ENCODE peak calls at places on chromosomes 13 and 19, in five cellular contexts. W is transverse colon, P is heart left ventricle, R is HCT116, X is esophagus squamous epithelium. J is an unnamed sample.

GRCh38 chr19:1847684-1848398 is 442 bp downstream of the REXO1 start:
- DNase-seq in X (no peak), R (no peak), P (peak; percentile 68), W (peak; percentile 61), J (peak; percentile 90)

GRCh38 chr13:110957931-110958330 is 43.1 kb upstream of the ANKRD10 start:
- DNase-seq in X (no peak), R (no peak), W (no peak), P (no peak), J (no peak)

GRCh38 chr13:59391696-59392095 is 772.0 kb downstream of the DIAPH3 start:
- DNase-seq in X (no peak), P (no peak), W (peak; percentile 49), R (peak; percentile 16), J (no peak)

GRCh38 chr13:49958321-49958720 is 22.2 kb upstream of the SPRYD7 start:
- DNase-seq in W (no peak), P (no peak), X (no peak), R (no peak), J (no peak)

GRCh38 chr13:26951581-26952177 is 191.1 kb upstream of the GPR12 start:
- DNase-seq in R (no peak), P (no peak), W (peak; percentile 87), X (no peak), J (no peak)

GRCh38 chr19:45340232-45340898 is at the start of gene KLC3:
- DNase-seq in P (no peak), R (peak; percentile 27), X (no peak), W (peak; percentile 61), J (peak; percentile 68)

GRCh38 chr13:30846311-30846710 is 59.8 kb upstream of the MEDAG start:
- DNase-seq in R (no peak), P (no peak), W (no peak), X (no peak), J (no peak)

GRCh38 chr13:67416047-67416925 is 186.2 kb upstream of the PCDH9 start:
- DNase-seq in P (peak; percentile 58), X (no peak), R (no peak), W (no peak), J (no peak)

GRCh38 chr19:46176116-46176860 is 28.2 kb downstream of the IGFL2 start:
- DNase-seq in W (no peak), R (no peak), P (no peak), X (no peak), J (no peak)

GRCh38 chr19:10896851-10897526 is 25.6 kb downstream of the CARM1 start:
- DNase-seq in P (no peak), W (no peak), X (no peak), R (no peak), J (no peak)

GRCh38 chr13:45464141-45464686 is 525 bp upstream of the COG3 start:
- DNase-seq in P (no peak), W (peak; percentile 11), X (no peak), R (no peak), J (peak; percentile 80)

GRCh38 chr13:45468676-45469075 is 3.9 kb downstream of the COG3 start:
- DNase-seq in X (no peak), R (no peak), P (no peak), W (peak; percentile 20), J (no peak)

GRCh38 chr13:45466359-45466758 is 1.6 kb downstream of the COG3 start:
- DNase-seq in X (no peak), P (no peak), W (no peak), R (no peak), J (no peak)

DNA sequence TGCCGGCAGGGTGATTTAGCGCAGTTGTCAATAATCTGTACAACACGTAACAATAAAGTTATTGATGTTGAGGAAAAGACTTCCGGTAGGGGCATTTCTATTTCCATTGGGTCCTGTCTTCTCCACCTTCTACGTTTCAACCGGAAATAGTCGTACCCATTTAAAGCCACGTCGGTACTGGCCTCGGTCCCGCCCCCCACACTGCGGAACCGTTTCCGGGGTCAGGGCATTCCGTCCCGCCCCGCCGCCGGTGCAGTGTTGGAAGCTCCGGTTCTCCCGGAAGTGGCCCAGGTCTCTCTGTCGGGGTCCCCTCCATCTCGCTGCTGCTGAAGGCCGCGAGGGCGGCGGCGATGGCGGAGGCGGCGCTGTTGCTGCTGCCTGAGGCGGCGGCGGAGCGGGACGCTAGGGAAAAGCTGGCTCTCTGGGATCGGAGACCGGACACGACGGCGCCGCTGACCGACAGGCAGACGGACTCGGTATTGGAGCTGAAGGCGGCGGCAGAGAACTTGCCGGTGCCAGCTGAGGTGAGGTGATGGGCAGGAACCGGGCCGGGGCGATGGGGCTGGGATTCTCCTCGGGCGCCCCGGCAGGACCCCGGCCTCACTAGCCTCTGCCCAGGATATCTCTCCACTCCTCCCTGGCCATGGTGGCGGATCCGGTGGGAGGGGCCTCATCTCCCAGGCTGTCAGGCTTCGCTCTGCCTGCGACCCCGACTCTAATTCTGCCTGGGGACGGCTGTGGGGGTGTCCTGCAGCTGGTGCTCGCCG is at the start of gene COG3:
- DNase-seq in W (peak; percentile 97), P (peak; percentile 96), R (peak; percentile 95), X (peak; percentile 62), J (peak; percentile 97)
- TF ChIP-seq POLR2A in W (peak; percentile 93), P (peak; percentile 57), R (no peak), X (no peak), J (no peak)

GRCh38 chr19:3970313-3970807 is 539 bp downstream of the DAPK3 start:
- DNase-seq in W (no peak), X (no peak), R (no peak), P (no peak), J (no peak)

GRCh38 chr19:3970808-3971598 is at the start of gene DAPK3:
- DNase-seq in P (peak; percentile 99), W (peak; percentile 98), X (peak; percentile 81), R (peak; percentile 96), J (peak; percentile 98)

GRCh38 chr19:3966051-3967017 is 4.6 kb downstream of the DAPK3 start:
- DNase-seq in X (no peak), R (no peak), W (peak; percentile 89), P (no peak), J (no peak)

GRCh38 chr19:3968556-3969434 is 2.1 kb downstream of the DAPK3 start:
- DNase-seq in W (peak; percentile 79), R (peak; percentile 85), P (peak; percentile 84), X (no peak), J (no peak)

DNA sequence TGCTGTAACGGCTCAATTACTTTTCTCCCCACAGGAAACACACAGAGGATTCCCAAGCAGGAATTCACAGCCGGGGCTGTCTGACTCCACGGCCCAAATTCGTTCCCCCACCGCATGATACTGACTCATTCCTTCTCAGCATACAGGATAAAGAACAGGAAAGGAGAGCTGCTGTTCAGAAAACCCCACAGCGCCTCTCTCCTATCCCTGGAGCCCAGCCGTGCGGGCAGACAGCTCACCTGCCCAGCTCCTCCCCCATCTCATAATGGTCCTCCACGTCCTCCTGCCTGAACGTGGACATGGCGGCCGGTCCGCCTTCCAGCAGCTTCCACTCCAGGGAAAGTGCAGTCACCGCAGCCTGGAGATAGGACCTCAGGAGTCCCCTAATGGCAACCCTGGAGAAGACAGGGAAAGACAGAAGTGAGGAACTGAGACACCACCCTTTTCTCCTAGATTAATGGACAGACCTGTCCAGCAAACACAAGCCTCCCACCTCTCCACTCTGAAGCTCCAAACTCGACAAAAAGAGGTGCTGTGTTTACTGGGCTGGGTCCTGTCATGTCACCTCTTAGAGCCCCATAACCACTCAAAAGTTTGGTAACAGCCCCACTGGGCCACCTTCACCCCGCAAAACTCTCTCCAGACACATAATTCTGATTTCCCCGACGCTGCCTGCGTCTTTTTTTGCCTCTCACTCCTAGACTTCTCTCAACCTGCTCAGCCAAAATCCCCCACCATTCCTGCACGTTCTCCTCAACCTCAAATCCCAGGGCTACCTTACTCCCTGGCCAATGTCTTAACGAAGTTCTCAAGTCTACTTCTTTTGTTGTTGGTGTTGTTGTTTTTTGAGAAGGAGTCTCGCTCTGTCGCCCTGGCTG is 1.2 kb downstream of the DAPK3 start:
- DNase-seq in P (no peak), X (no peak), W (no peak), R (no peak), J (no peak)
- H3K4me3 ChIP-seq in P (peak overlapping the region; percentile 90), X (peak overlapping the region; percentile 88), W (peak overlapping the region; percentile 96), R (peak overlapping the region; percentile 82), J (peak overlapping the region; percentile 75)

DNA sequence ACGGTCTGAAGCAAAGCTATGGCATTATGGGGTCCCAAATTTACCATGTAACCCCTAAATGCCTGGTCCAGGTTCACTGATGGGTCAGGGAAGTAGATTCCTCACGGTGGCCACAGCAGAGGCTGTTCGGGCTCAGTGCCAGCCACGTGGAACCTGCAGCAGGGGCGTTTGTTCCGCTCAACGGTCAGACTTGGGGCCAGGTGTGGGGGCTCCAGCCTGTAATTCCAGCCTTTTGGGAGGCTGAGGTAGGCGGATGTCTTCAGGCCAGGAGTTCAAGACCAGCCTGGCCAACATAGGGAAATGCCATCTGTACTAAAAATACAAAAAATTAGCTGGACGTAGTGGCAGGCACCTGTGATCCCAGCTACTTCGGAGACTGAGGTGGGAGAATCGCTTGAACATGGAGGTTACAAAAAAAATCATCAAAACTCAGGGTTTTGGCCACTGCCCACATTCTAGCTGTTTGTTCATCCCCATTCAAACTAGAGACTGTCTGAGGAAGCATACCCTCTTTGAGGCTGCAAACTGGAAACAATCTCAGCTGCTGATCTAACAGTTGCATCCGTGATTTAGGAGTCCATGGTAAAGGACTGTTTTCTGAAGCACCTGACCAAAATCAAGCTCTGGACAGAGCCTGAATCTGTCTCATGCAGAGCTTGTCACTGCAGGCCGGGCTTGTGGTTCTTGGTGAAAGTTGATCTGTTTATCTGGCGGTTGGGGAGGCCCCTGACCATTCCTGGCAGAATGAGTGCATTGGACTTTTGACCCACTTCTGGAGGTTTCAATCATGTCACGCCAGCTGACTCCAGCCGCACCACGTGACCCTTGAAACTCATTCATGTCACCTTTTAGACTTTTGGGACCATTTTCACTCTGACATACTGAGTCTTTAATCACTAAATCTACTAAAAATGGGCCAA is 30.2 kb upstream of the ZNF331 start:
- DNase-seq in P (no peak), X (no peak), W (no peak), R (no peak), J (no peak)
- TF ChIP-seq POLR2A in P (no peak), X (no peak), W (no peak), R (no peak), J (no peak)

GRCh38 chr19:18508585-18508984 is 13.3 kb downstream of the ELL start:
- DNase-seq in R (no peak), P (no peak), X (no peak), W (no peak), J (no peak)

GRCh38 chr19:18506545-18506944 is 15.3 kb downstream of the ELL start:
- DNase-seq in X (no peak), R (no peak), P (no peak), W (no peak), J (no peak)

GRCh38 chr19:18506101-18506534 is 15.8 kb downstream of the ELL start:
- DNase-seq in P (no peak), R (no peak), X (no peak), W (no peak), J (peak; percentile 78)

GRCh38 chr19:18507021-18507726 is 14.7 kb downstream of the ELL start:
- DNase-seq in W (peak; percentile 63), R (no peak), P (no peak), X (no peak), J (peak; percentile 72)

DNA sequence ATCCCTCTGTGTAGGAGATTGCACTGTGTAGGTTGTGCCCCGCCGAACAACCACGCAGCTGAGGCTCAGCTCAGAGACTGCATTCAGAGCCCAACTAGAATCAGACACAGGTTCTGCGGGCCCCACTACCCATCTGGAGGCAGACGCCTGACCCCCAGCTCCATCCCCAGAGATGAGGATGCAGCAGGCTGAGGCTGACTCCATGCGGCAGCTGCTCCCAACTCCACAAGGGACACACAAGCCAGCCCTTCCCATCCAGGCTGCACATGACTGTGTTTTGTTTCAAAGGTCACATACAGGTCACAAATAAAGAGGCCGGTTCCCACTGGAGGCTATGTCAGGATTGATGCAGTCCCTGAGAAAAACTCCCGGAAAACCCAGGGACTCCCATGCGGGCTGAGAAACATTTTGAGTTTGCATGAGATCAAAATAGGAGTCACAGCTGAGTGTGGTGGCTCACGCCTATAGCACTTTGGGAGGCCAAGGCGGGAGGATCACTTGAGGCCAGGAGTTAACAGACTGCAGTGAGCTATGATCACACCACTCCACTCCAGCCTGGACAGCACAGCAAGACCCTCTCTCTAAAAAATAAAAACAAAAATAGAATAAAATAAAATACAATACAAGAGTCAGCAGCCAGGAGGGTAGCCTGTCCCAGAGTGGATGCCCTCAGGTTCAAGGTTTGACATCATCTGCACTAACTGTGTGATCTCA is 14.0 kb downstream of the ELL start:
- DNase-seq in W (no peak), X (no peak), P (no peak), R (no peak), J (peak; percentile 63)
- H3K4me3 ChIP-seq in W (no peak overlapping the region), X (no peak overlapping the region), P (no peak overlapping the region), R (no peak overlapping the region), J (no peak overlapping the region)